ENCODE peak calls at places on chromosomes 16 and 17, in four cellular contexts. One of them, this sample, is unnamed.

GRCh38 chr16:27179500-27180072 is 23.7 kb upstream of the KDM8 start:
- DNase-seq in HTR-8/SVneo: peak; percentile 53
- DNase-seq in T-cell: peak; percentile 81
- DNase-seq in NCI-H1417: peak; percentile 1
- DNase-seq in this sample: peak; percentile 15

GRCh38 chr16:21265104-21265825 is 12.8 kb downstream of the CRYM start:
- DNase-seq in HTR-8/SVneo: no peak
- DNase-seq in T-cell: no peak
- DNase-seq in NCI-H1417: no peak
- DNase-seq in this sample: no peak

GRCh38 chr16:81003610-81004460 is 2.9 kb downstream of the CMC2 start:
- DNase-seq in HTR-8/SVneo: no peak
- DNase-seq in T-cell: no peak
- DNase-seq in NCI-H1417: no peak
- DNase-seq in this sample: no peak

GRCh38 chr17:784143-784542 is 2.0 kb downstream of the MRM3 start:
- DNase-seq in HTR-8/SVneo: no peak
- DNase-seq in T-cell: no peak
- DNase-seq in NCI-H1417: no peak
- DNase-seq in this sample: no peak

GRCh38 chr17:11986939-11987329 is 10.3 kb downstream of the ZNF18 start:
- DNase-seq in HTR-8/SVneo: peak; percentile 38
- DNase-seq in T-cell: no peak
- DNase-seq in NCI-H1417: no peak
- DNase-seq in this sample: no peak

GRCh38 chr16:87681990-87682570 is 79.8 kb downstream of the JPH3 start:
- DNase-seq in HTR-8/SVneo: peak; percentile 48
- DNase-seq in T-cell: no peak
- DNase-seq in NCI-H1417: no peak
- DNase-seq in this sample: no peak

GRCh38 chr17:4711671-4712111 is 1.3 kb downstream of the ARRB2 start:
- DNase-seq in HTR-8/SVneo: no peak
- DNase-seq in T-cell: no peak
- DNase-seq in NCI-H1417: no peak
- DNase-seq in this sample: no peak

GRCh38 chr17:28954886-28955285 is 3.6 kb upstream of the PHF12 start:
- DNase-seq in HTR-8/SVneo: no peak
- DNase-seq in T-cell: no peak
- DNase-seq in NCI-H1417: no peak
- DNase-seq in this sample: no peak

GRCh38 chr17:81696218-81696941 is 6.8 kb upstream of the MRPL12 start:
- DNase-seq in HTR-8/SVneo: no peak
- DNase-seq in T-cell: no peak
- DNase-seq in NCI-H1417: no peak
- DNase-seq in this sample: no peak

GRCh38 chr16:129075-129474 is 9.4 kb downstream of the NPRL3 start:
- DNase-seq in HTR-8/SVneo: no peak
- DNase-seq in T-cell: no peak
- DNase-seq in NCI-H1417: no peak
- DNase-seq in this sample: no peak

GRCh38 chr17:12856451-12856850 is 67.2 kb downstream of the ARHGAP44 start:
- DNase-seq in HTR-8/SVneo: no peak
- DNase-seq in T-cell: no peak
- DNase-seq in NCI-H1417: no peak
- DNase-seq in this sample: no peak

GRCh38 chr17:74759243-74759801 is 10.9 kb downstream of the NHERF1 start:
- DNase-seq in HTR-8/SVneo: no peak
- DNase-seq in T-cell: no peak
- DNase-seq in NCI-H1417: no peak
- DNase-seq in this sample: no peak

GRCh38 chr17:1362964-1363363 is 37.1 kb downstream of the YWHAE start:
- DNase-seq in HTR-8/SVneo: no peak
- DNase-seq in T-cell: no peak
- DNase-seq in NCI-H1417: no peak
- DNase-seq in this sample: no peak

GRCh38 chr17:50199651-50200446 is 1.6 kb downstream of the COL1A1 start:
- DNase-seq in HTR-8/SVneo: peak; percentile 92
- DNase-seq in T-cell: peak; percentile 76
- DNase-seq in NCI-H1417: peak; percentile 67
- DNase-seq in this sample: peak; percentile 41

GRCh38 chr16:68893710-68894705 is 50.7 kb downstream of the TANGO6 start:
- DNase-seq in HTR-8/SVneo: no peak
- DNase-seq in T-cell: no peak
- DNase-seq in NCI-H1417: no peak
- DNase-seq in this sample: no peak

GRCh38 chr17:62950067-62950466 is 16.0 kb upstream of the TANC2 start:
- DNase-seq in HTR-8/SVneo: peak; percentile 32
- DNase-seq in T-cell: no peak
- DNase-seq in NCI-H1417: no peak
- DNase-seq in this sample: no peak

GRCh38 chr17:44343510-44344209 is 1.4 kb upstream of the GRN start:
- DNase-seq in HTR-8/SVneo: no peak
- DNase-seq in T-cell: no peak
- DNase-seq in NCI-H1417: no peak
- DNase-seq in this sample: no peak

GRCh38 chr16:24524855-24525652 is 14.3 kb upstream of the RBBP6 start:
- DNase-seq in HTR-8/SVneo: no peak
- DNase-seq in T-cell: no peak
- DNase-seq in NCI-H1417: no peak
- DNase-seq in this sample: no peak

GRCh38 chr17:19348081-19348650 is 14.4 kb downstream of the B9D1 start:
- DNase-seq in HTR-8/SVneo: no peak
- DNase-seq in T-cell: no peak
- DNase-seq in NCI-H1417: no peak
- DNase-seq in this sample: no peak

GRCh38 chr17:43581130-43581529 is 35.0 kb upstream of the ETV4 start:
- DNase-seq in HTR-8/SVneo: no peak
- DNase-seq in T-cell: no peak
- DNase-seq in NCI-H1417: no peak
- DNase-seq in this sample: no peak

GRCh38 chr16:29775742-29776408 is 2.2 kb upstream of the ZG16 start:
- DNase-seq in HTR-8/SVneo: peak; percentile 69
- DNase-seq in T-cell: no peak
- DNase-seq in NCI-H1417: no peak
- DNase-seq in this sample: no peak

GRCh38 chr17:80732268-80732667 is 187.6 kb downstream of the RPTOR start:
- DNase-seq in HTR-8/SVneo: no peak
- DNase-seq in T-cell: no peak
- DNase-seq in NCI-H1417: no peak
- DNase-seq in this sample: no peak

GRCh38 chr16:87305505-87306391 is 11.4 kb downstream of the C16orf95 start:
- DNase-seq in HTR-8/SVneo: no peak
- DNase-seq in T-cell: no peak
- DNase-seq in NCI-H1417: no peak
- DNase-seq in this sample: no peak

GRCh38 chr17:1865252-1866037 is 35.6 kb downstream of the RPA1 start:
- DNase-seq in HTR-8/SVneo: peak; percentile 57
- DNase-seq in T-cell: peak; percentile 22
- DNase-seq in NCI-H1417: peak; percentile 38
- DNase-seq in this sample: no peak

GRCh38 chr16:87443031-87443430 is 49.8 kb downstream of the ZCCHC14 start:
- DNase-seq in HTR-8/SVneo: no peak
- DNase-seq in T-cell: no peak
- DNase-seq in NCI-H1417: no peak
- DNase-seq in this sample: no peak

GRCh38 chr17:6786618-6787017 is 10.6 kb downstream of the FBXO39 start:
- DNase-seq in HTR-8/SVneo: no peak
- DNase-seq in T-cell: no peak
- DNase-seq in NCI-H1417: no peak
- DNase-seq in this sample: no peak

GRCh38 chr17:35314415-35315216 is 58.8 kb downstream of the SLFN11 start:
- DNase-seq in HTR-8/SVneo: no peak
- DNase-seq in T-cell: no peak
- DNase-seq in NCI-H1417: no peak
- DNase-seq in this sample: no peak

GRCh38 chr17:30858556-30859250 is 26.9 kb downstream of the ATAD5 start:
- DNase-seq in HTR-8/SVneo: no peak
- DNase-seq in T-cell: no peak
- DNase-seq in NCI-H1417: no peak
- DNase-seq in this sample: no peak

GRCh38 chr17:57899391-57899790 is 49.5 kb upstream of the MRPS23 start:
- DNase-seq in HTR-8/SVneo: no peak
- DNase-seq in T-cell: no peak
- DNase-seq in NCI-H1417: no peak
- DNase-seq in this sample: no peak

GRCh38 chr17:79216826-79217225 is 142.2 kb downstream of the ENGASE start:
- DNase-seq in HTR-8/SVneo: no peak
- DNase-seq in T-cell: no peak
- DNase-seq in NCI-H1417: no peak
- DNase-seq in this sample: no peak

GRCh38 chr16:53968454-53968853 is 264.5 kb downstream of the FTO start:
- DNase-seq in HTR-8/SVneo: no peak
- DNase-seq in T-cell: no peak
- DNase-seq in NCI-H1417: no peak
- DNase-seq in this sample: no peak

GRCh38 chr17:5419959-5420653 is at the start of gene RPAIN:
- DNase-seq in HTR-8/SVneo: peak; percentile 95
- DNase-seq in T-cell: peak; percentile 78
- DNase-seq in NCI-H1417: peak; percentile 84
- DNase-seq in this sample: peak; percentile 43

GRCh38 chr16:31696968-31697743 is 169.5 kb downstream of the AHSP start:
- DNase-seq in HTR-8/SVneo: peak; percentile 62
- DNase-seq in T-cell: no peak
- DNase-seq in NCI-H1417: no peak
- DNase-seq in this sample: no peak

GRCh38 chr16:1416521-1416941 is 2.0 kb upstream of the UNKL start:
- DNase-seq in HTR-8/SVneo: no peak
- DNase-seq in T-cell: no peak
- DNase-seq in NCI-H1417: no peak
- DNase-seq in this sample: no peak

GRCh38 chr17:63942309-63942985 is 10.3 kb upstream of the CD79B start:
- DNase-seq in HTR-8/SVneo: no peak
- DNase-seq in T-cell: no peak
- DNase-seq in NCI-H1417: no peak
- DNase-seq in this sample: no peak

GRCh38 chr16:82631701-82632685 is 5.2 kb downstream of the CDH13 start:
- DNase-seq in HTR-8/SVneo: no peak
- DNase-seq in T-cell: no peak
- DNase-seq in NCI-H1417: peak; percentile 0
- DNase-seq in this sample: no peak

This sample was measured in esophagus squamous epithelium.